ENCODE peak calls at places on chromosomes 12 and 14, in six cellular contexts. One of them, this sample, is unnamed.

GRCh38 chr14:101628471-101628966 is 67.2 kb downstream of the DIO3 start:
- DNase-seq in omental fat pad: peak; percentile 46
- DNase-seq in HL-60: peak; percentile 35
- DNase-seq in cardiac fibroblast: peak; percentile 76
- DNase-seq in A549: peak; percentile 84
- DNase-seq in A673: peak; percentile 83
- DNase-seq in this sample: peak; percentile 71

GRCh38 chr12:62686938-62687337 is 220.3 kb downstream of the MON2 start:
- DNase-seq in cardiac fibroblast: peak; percentile 45
- DNase-seq in HL-60: no peak
- DNase-seq in A549: no peak
- DNase-seq in A673: no peak
- DNase-seq in omental fat pad: no peak
- DNase-seq in this sample: no peak

GRCh38 chr12:3071107-3071506 is 6.1 kb upstream of the TSPAN9 start:
- DNase-seq in A673: no peak
- DNase-seq in HL-60: no peak
- DNase-seq in omental fat pad: no peak
- DNase-seq in cardiac fibroblast: no peak
- DNase-seq in A549: no peak
- DNase-seq in this sample: no peak

GRCh38 chr12:22856120-22856699 is 231.2 kb downstream of the ETNK1 start:
- DNase-seq in cardiac fibroblast: peak; percentile 56
- DNase-seq in A673: peak; percentile 55
- DNase-seq in HL-60: no peak
- DNase-seq in omental fat pad: no peak
- DNase-seq in A549: peak; percentile 49
- DNase-seq in this sample: no peak

GRCh38 chr14:21894003-21894897 is 220.6 kb upstream of the OR4E1 start:
- DNase-seq in A673: peak; percentile 41
- DNase-seq in A549: peak; percentile 24
- DNase-seq in omental fat pad: no peak
- DNase-seq in cardiac fibroblast: no peak
- DNase-seq in HL-60: no peak
- DNase-seq in this sample: no peak

GRCh38 chr12:56634242-56634836 is 4.2 kb upstream of the BAZ2A start:
- DNase-seq in HL-60: no peak
- DNase-seq in A549: peak; percentile 62
- DNase-seq in cardiac fibroblast: peak; percentile 16
- DNase-seq in A673: peak; percentile 38
- DNase-seq in omental fat pad: no peak
- DNase-seq in this sample: no peak

GRCh38 chr12:105444050-105444808 is 113.7 kb downstream of the C12orf75 start:
- DNase-seq in HL-60: no peak
- DNase-seq in A549: peak; percentile 77
- DNase-seq in omental fat pad: no peak
- DNase-seq in cardiac fibroblast: peak; percentile 19
- DNase-seq in A673: no peak
- DNase-seq in this sample: no peak

GRCh38 chr12:65495233-65495632 is 216.8 kb downstream of the MSRB3 start:
- DNase-seq in cardiac fibroblast: peak; percentile 20
- DNase-seq in A673: no peak
- DNase-seq in omental fat pad: no peak
- DNase-seq in A549: peak; percentile 20
- DNase-seq in HL-60: no peak
- DNase-seq in this sample: no peak

GRCh38 chr12:32533971-32534590 is 134.7 kb downstream of the FGD4 start:
- DNase-seq in A673: peak; percentile 42
- DNase-seq in HL-60: no peak
- DNase-seq in omental fat pad: no peak
- DNase-seq in cardiac fibroblast: peak; percentile 83
- DNase-seq in A549: peak; percentile 84
- DNase-seq in this sample: no peak

GRCh38 chr14:75566321-75566720 is 12.1 kb upstream of the FLVCR2 start:
- DNase-seq in HL-60: no peak
- DNase-seq in cardiac fibroblast: no peak
- DNase-seq in A673: no peak
- DNase-seq in A549: no peak
- DNase-seq in omental fat pad: no peak
- DNase-seq in this sample: no peak

GRCh38 chr12:5889381-5890047 is 55.5 kb downstream of the ANO2 start:
- DNase-seq in omental fat pad: no peak
- DNase-seq in cardiac fibroblast: no peak
- DNase-seq in A549: peak; percentile 70
- DNase-seq in HL-60: no peak
- DNase-seq in A673: peak; percentile 34
- DNase-seq in this sample: no peak

GRCh38 chr12:125528300-125528699 is 463.1 kb downstream of the AACS start:
- DNase-seq in omental fat pad: no peak
- DNase-seq in cardiac fibroblast: no peak
- DNase-seq in HL-60: no peak
- DNase-seq in A673: no peak
- DNase-seq in A549: no peak
- DNase-seq in this sample: no peak

GRCh38 chr14:61113561-61113960 is 132.5 kb downstream of the SLC38A6 start:
- DNase-seq in A673: peak; percentile 81
- DNase-seq in HL-60: no peak
- DNase-seq in A549: no peak
- DNase-seq in omental fat pad: no peak
- DNase-seq in cardiac fibroblast: no peak
- DNase-seq in this sample: no peak

GRCh38 chr12:45299132-45299692 is 83.3 kb downstream of the ANO6 start:
- DNase-seq in cardiac fibroblast: peak; percentile 79
- DNase-seq in HL-60: no peak
- DNase-seq in A549: no peak
- DNase-seq in A673: no peak
- DNase-seq in omental fat pad: no peak
- DNase-seq in this sample: no peak

GRCh38 chr12:13386269-13387039 is 189.9 kb downstream of the EMP1 start:
- DNase-seq in cardiac fibroblast: no peak
- DNase-seq in HL-60: no peak
- DNase-seq in A549: no peak
- DNase-seq in A673: no peak
- DNase-seq in omental fat pad: no peak
- DNase-seq in this sample: no peak

GRCh38 chr12:94714378-94714777 is 64.0 kb upstream of the TMCC3 start:
- DNase-seq in cardiac fibroblast: peak; percentile 14
- DNase-seq in A673: no peak
- DNase-seq in A549: no peak
- DNase-seq in omental fat pad: no peak
- DNase-seq in HL-60: no peak
- DNase-seq in this sample: no peak

GRCh38 chr12:32561931-32562341 is 117.2 kb upstream of the DNM1L start:
- DNase-seq in cardiac fibroblast: no peak
- DNase-seq in A673: no peak
- DNase-seq in A549: no peak
- DNase-seq in omental fat pad: no peak
- DNase-seq in HL-60: no peak
- DNase-seq in this sample: no peak

GRCh38 chr14:95482967-95483842 is 33.2 kb downstream of the SYNE3 start:
- DNase-seq in A673: no peak
- DNase-seq in A549: peak; percentile 67
- DNase-seq in HL-60: no peak
- DNase-seq in omental fat pad: peak; percentile 67
- DNase-seq in cardiac fibroblast: peak; percentile 92
- DNase-seq in this sample: no peak

GRCh38 chr14:59585891-59586554 is 9.4 kb upstream of the CCDC175 start:
- DNase-seq in HL-60: peak; percentile 34
- DNase-seq in cardiac fibroblast: peak; percentile 40
- DNase-seq in A673: peak; percentile 99
- DNase-seq in omental fat pad: no peak
- DNase-seq in A549: no peak
- DNase-seq in this sample: no peak

GRCh38 chr14:54577977-54578376 is 11.0 kb downstream of the SAMD4A start:
- DNase-seq in A549: peak; percentile 82
- DNase-seq in cardiac fibroblast: no peak
- DNase-seq in omental fat pad: no peak
- DNase-seq in A673: peak; percentile 22
- DNase-seq in HL-60: no peak
- DNase-seq in this sample: no peak

GRCh38 chr12:22802883-22803640 is 178.1 kb downstream of the ETNK1 start:
- DNase-seq in A673: no peak
- DNase-seq in omental fat pad: no peak
- DNase-seq in HL-60: no peak
- DNase-seq in A549: no peak
- DNase-seq in cardiac fibroblast: no peak
- DNase-seq in this sample: no peak

GRCh38 chr14:61872452-61872851 is 110.2 kb downstream of the SNAPC1 start:
- DNase-seq in omental fat pad: no peak
- DNase-seq in A549: no peak
- DNase-seq in HL-60: no peak
- DNase-seq in A673: no peak
- DNase-seq in cardiac fibroblast: no peak
- DNase-seq in this sample: no peak

GRCh38 chr12:10095971-10096370 is 2.8 kb downstream of the CLEC1A start:
- DNase-seq in HL-60: no peak
- DNase-seq in cardiac fibroblast: no peak
- DNase-seq in A673: no peak
- DNase-seq in A549: no peak
- DNase-seq in omental fat pad: no peak
- DNase-seq in this sample: no peak

GRCh38 chr12:99455350-99456037 is 192.1 kb upstream of the GARIN6 start:
- DNase-seq in cardiac fibroblast: peak; percentile 8
- DNase-seq in A549: peak; percentile 80
- DNase-seq in omental fat pad: no peak
- DNase-seq in HL-60: no peak
- DNase-seq in A673: peak; percentile 52
- DNase-seq in this sample: no peak

GRCh38 chr12:109944561-109944960 is 44.5 kb downstream of the TCHP start:
- DNase-seq in HL-60: no peak
- DNase-seq in A673: no peak
- DNase-seq in A549: no peak
- DNase-seq in cardiac fibroblast: no peak
- DNase-seq in omental fat pad: no peak
- DNase-seq in this sample: no peak

GRCh38 chr14:77763316-77763715 is 2.4 kb upstream of the SNW1 start:
- DNase-seq in A549: no peak
- DNase-seq in HL-60: no peak
- DNase-seq in omental fat pad: no peak
- DNase-seq in cardiac fibroblast: no peak
- DNase-seq in A673: no peak
- DNase-seq in this sample: no peak

GRCh38 chr14:77763978-77764377 is 3.0 kb upstream of the SNW1 start:
- DNase-seq in A549: no peak
- DNase-seq in HL-60: no peak
- DNase-seq in omental fat pad: no peak
- DNase-seq in A673: no peak
- DNase-seq in cardiac fibroblast: no peak
- DNase-seq in this sample: no peak

GRCh38 chr14:77760381-77761204 is at the start of gene SNW1:
- DNase-seq in A549: peak; percentile 94
- DNase-seq in cardiac fibroblast: peak; percentile 71
- DNase-seq in A673: peak; percentile 98
- DNase-seq in HL-60: peak; percentile 69
- DNase-seq in omental fat pad: peak; percentile 48
- DNase-seq in this sample: peak; percentile 77

GRCh38 chr14:77761205-77761931 is 412 bp upstream of the SNW1 start:
- DNase-seq in cardiac fibroblast: peak; percentile 97
- DNase-seq in A673: peak; percentile 44
- DNase-seq in omental fat pad: no peak
- DNase-seq in A549: peak; percentile 66
- DNase-seq in HL-60: no peak
- DNase-seq in this sample: no peak
- TF ChIP-seq CTCF in cardiac fibroblast: peak; percentile 22
- TF ChIP-seq CTCF in A673: peak; percentile 29
- TF ChIP-seq CTCF in omental fat pad: no peak
- TF ChIP-seq CTCF in A549: peak; percentile 51
- TF ChIP-seq CTCF in HL-60: no peak
- TF ChIP-seq CTCF in this sample: no peak

GRCh38 chr12:127500513-127500912 is 766.5 kb upstream of the TMEM132C start:
- DNase-seq in omental fat pad: no peak
- DNase-seq in A673: no peak
- DNase-seq in A549: no peak
- DNase-seq in cardiac fibroblast: no peak
- DNase-seq in HL-60: no peak
- DNase-seq in this sample: no peak

GRCh38 chr12:127494961-127495915 is 771.7 kb upstream of the TMEM132C start:
- DNase-seq in omental fat pad: no peak
- DNase-seq in A549: no peak
- DNase-seq in A673: no peak
- DNase-seq in cardiac fibroblast: no peak
- DNase-seq in HL-60: no peak
- DNase-seq in this sample: no peak

GRCh38 chr12:127501916-127502315 is 765.1 kb upstream of the TMEM132C start:
- DNase-seq in omental fat pad: no peak
- DNase-seq in cardiac fibroblast: no peak
- DNase-seq in A673: no peak
- DNase-seq in HL-60: no peak
- DNase-seq in A549: no peak
- DNase-seq in this sample: no peak

GRCh38 chr12:127496255-127496654 is 770.7 kb upstream of the TMEM132C start:
- DNase-seq in cardiac fibroblast: no peak
- DNase-seq in omental fat pad: no peak
- DNase-seq in A549: no peak
- DNase-seq in A673: no peak
- DNase-seq in HL-60: no peak
- DNase-seq in this sample: no peak
- TF ChIP-seq CTCF in cardiac fibroblast: no peak
- TF ChIP-seq CTCF in omental fat pad: no peak
- TF ChIP-seq CTCF in A549: no peak
- TF ChIP-seq CTCF in A673: peak; percentile 40
- TF ChIP-seq CTCF in HL-60: no peak
- TF ChIP-seq CTCF in this sample: no peak

DNA sequence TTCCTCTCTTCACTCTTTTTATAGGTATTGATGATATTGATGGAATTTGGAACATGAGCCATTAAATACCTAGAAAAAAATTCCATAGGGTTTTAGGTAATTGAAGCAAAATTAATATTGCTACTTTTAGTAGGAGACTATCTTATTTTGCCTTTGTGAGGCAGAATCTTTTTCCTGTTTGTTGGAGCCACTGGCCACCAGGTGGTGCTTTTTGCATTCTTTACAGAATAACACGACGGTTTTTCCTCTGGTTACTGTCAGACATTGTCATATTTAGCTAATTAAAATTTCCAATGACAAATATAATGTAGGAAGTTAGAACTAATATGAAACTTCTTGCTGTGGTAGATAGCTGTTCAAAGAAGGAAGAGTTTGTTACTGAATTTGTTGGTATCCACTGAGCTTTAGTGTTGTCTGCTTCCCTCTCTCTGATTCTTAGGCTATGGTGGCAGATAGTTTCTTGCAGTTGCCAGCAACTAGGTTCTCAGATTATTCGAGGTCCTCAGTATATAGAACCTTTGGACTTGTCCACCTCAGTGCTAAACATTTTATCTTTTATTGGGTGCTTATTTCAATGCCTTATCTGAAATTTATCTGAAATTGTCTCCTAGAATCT is 25.7 kb downstream of the RAB21 start:
- DNase-seq in HL-60: no peak
- DNase-seq in cardiac fibroblast: peak; percentile 60
- DNase-seq in A549: peak; percentile 49
- DNase-seq in A673: peak; percentile 77
- DNase-seq in omental fat pad: no peak
- DNase-seq in this sample: no peak
- TF ChIP-seq CTCF in HL-60: peak; percentile 36
- TF ChIP-seq CTCF in cardiac fibroblast: peak; percentile 71
- TF ChIP-seq CTCF in A549: peak; percentile 85
- TF ChIP-seq CTCF in A673: peak; percentile 89
- TF ChIP-seq CTCF in omental fat pad: no peak
- TF ChIP-seq CTCF in this sample: no peak

GRCh38 chr12:122730215-122731014 is at the start of gene HCAR1:
- DNase-seq in omental fat pad: no peak
- DNase-seq in HL-60: no peak
- DNase-seq in A673: peak; percentile 48
- DNase-seq in cardiac fibroblast: peak; percentile 52
- DNase-seq in A549: no peak
- DNase-seq in this sample: no peak
- TF ChIP-seq CTCF in omental fat pad: no peak
- TF ChIP-seq CTCF in HL-60: no peak
- TF ChIP-seq CTCF in A673: no peak
- TF ChIP-seq CTCF in cardiac fibroblast: peak; percentile 5
- TF ChIP-seq CTCF in A549: no peak
- TF ChIP-seq CTCF in this sample: no peak